ENCODE peak calls at places on chromosomes 2 and 18, in eight cellular contexts. One of them, this sample, is unnamed. For H3K9me3, the result is how much of the 10 kb centered on the place peaks cover.

GRCh38 chr2:10326151-10326616 is 23.5 kb downstream of the HPCAL1 start:
- DNase-seq in GM23248: no peak
- DNase-seq in A673: no peak
- DNase-seq in endodermal cell: peak
- DNase-seq in A549: no peak
- DNase-seq in naive thymus-derived CD4-positive, alpha-beta T cell: no peak
- DNase-seq in lung: no peak
- DNase-seq in spleen: no peak
- DNase-seq in this sample: no peak

GRCh38 chr2:6576312-6576711 is 289.4 kb downstream of the CMPK2 start:
- DNase-seq in naive thymus-derived CD4-positive, alpha-beta T cell: no peak
- DNase-seq in GM23248: peak
- DNase-seq in A673: no peak
- DNase-seq in endodermal cell: no peak
- DNase-seq in A549: no peak
- DNase-seq in spleen: no peak
- DNase-seq in lung: no peak
- DNase-seq in this sample: no peak

GRCh38 chr2:215028231-215028630 is 110.2 kb downstream of the ABCA12 start:
- DNase-seq in naive thymus-derived CD4-positive, alpha-beta T cell: no peak
- DNase-seq in GM23248: peak
- DNase-seq in A549: no peak
- DNase-seq in endodermal cell: no peak
- DNase-seq in lung: no peak
- DNase-seq in A673: no peak
- DNase-seq in spleen: no peak
- DNase-seq in this sample: no peak

GRCh38 chr18:53541924-53542323 is 682.5 kb downstream of the MBD2 start:
- DNase-seq in lung: no peak
- DNase-seq in naive thymus-derived CD4-positive, alpha-beta T cell: no peak
- DNase-seq in A549: no peak
- DNase-seq in spleen: no peak
- DNase-seq in GM23248: no peak
- DNase-seq in A673: peak
- DNase-seq in endodermal cell: no peak
- DNase-seq in this sample: no peak

GRCh38 chr2:35822716-35823115 is 532.9 kb upstream of the CRIM1 start:
- DNase-seq in naive thymus-derived CD4-positive, alpha-beta T cell: no peak
- DNase-seq in endodermal cell: peak
- DNase-seq in GM23248: no peak
- DNase-seq in A549: no peak
- DNase-seq in lung: no peak
- DNase-seq in A673: no peak
- DNase-seq in spleen: no peak
- DNase-seq in this sample: no peak

GRCh38 chr18:3213231-3214059 is 6.3 kb downstream of the MYOM1 start:
- DNase-seq in GM23248: no peak
- DNase-seq in endodermal cell: no peak
- DNase-seq in lung: no peak
- DNase-seq in naive thymus-derived CD4-positive, alpha-beta T cell: peak
- DNase-seq in spleen: no peak
- DNase-seq in A673: no peak
- DNase-seq in A549: no peak
- DNase-seq in this sample: no peak

GRCh38 chr2:193521523-193521922 is 1326.8 kb upstream of the TMEFF2 start:
- DNase-seq in naive thymus-derived CD4-positive, alpha-beta T cell: no peak
- DNase-seq in GM23248: no peak
- DNase-seq in A549: no peak
- DNase-seq in lung: no peak
- DNase-seq in endodermal cell: no peak
- DNase-seq in spleen: no peak
- DNase-seq in A673: no peak
- DNase-seq in this sample: no peak

GRCh38 chr2:178069551-178069950 is 3.0 kb downstream of the PDE11A start:
- DNase-seq in lung: no peak
- DNase-seq in endodermal cell: no peak
- DNase-seq in spleen: no peak
- DNase-seq in naive thymus-derived CD4-positive, alpha-beta T cell: no peak
- DNase-seq in A549: peak
- DNase-seq in GM23248: no peak
- DNase-seq in A673: no peak
- DNase-seq in this sample: no peak

GRCh38 chr2:191318037-191318728 is 73.0 kb downstream of the MYO1B start:
- DNase-seq in endodermal cell: no peak
- DNase-seq in lung: no peak
- DNase-seq in A549: no peak
- DNase-seq in A673: peak
- DNase-seq in spleen: no peak
- DNase-seq in naive thymus-derived CD4-positive, alpha-beta T cell: no peak
- DNase-seq in GM23248: peak
- DNase-seq in this sample: no peak

GRCh38 chr2:69086466-69086865 is 73.5 kb downstream of the ANTXR1 start:
- DNase-seq in A673: no peak
- DNase-seq in naive thymus-derived CD4-positive, alpha-beta T cell: no peak
- DNase-seq in GM23248: peak
- DNase-seq in A549: no peak
- DNase-seq in endodermal cell: no peak
- DNase-seq in spleen: no peak
- DNase-seq in lung: no peak
- DNase-seq in this sample: no peak

GRCh38 chr2:23249348-23249747 is 135.6 kb upstream of the KLHL29 start:
- DNase-seq in endodermal cell: no peak
- DNase-seq in naive thymus-derived CD4-positive, alpha-beta T cell: no peak
- DNase-seq in GM23248: peak
- DNase-seq in A549: no peak
- DNase-seq in spleen: no peak
- DNase-seq in A673: no peak
- DNase-seq in lung: no peak
- DNase-seq in this sample: no peak

GRCh38 chr2:237644059-237644703 is 16.8 kb downstream of the LRRFIP1 start:
- DNase-seq in endodermal cell: no peak
- DNase-seq in naive thymus-derived CD4-positive, alpha-beta T cell: no peak
- DNase-seq in spleen: no peak
- DNase-seq in GM23248: no peak
- DNase-seq in A673: no peak
- DNase-seq in lung: no peak
- DNase-seq in A549: no peak
- DNase-seq in this sample: no peak

GRCh38 chr2:237427807-237428506 is 14.0 kb upstream of the COL6A3 start:
- DNase-seq in spleen: no peak
- DNase-seq in A549: no peak
- DNase-seq in naive thymus-derived CD4-positive, alpha-beta T cell: no peak
- DNase-seq in GM23248: no peak
- DNase-seq in lung: no peak
- DNase-seq in A673: no peak
- DNase-seq in endodermal cell: no peak
- DNase-seq in this sample: peak

GRCh38 chr2:14524803-14525080 is 107.8 kb upstream of the LRATD1 start:
- DNase-seq in A673: no peak
- DNase-seq in naive thymus-derived CD4-positive, alpha-beta T cell: no peak
- DNase-seq in A549: no peak
- DNase-seq in endodermal cell: no peak
- DNase-seq in spleen: no peak
- DNase-seq in GM23248: peak
- DNase-seq in lung: no peak
- DNase-seq in this sample: no peak

GRCh38 chr2:113200236-113200635 is 26.5 kb downstream of the PSD4 start:
- DNase-seq in A549: peak
- DNase-seq in spleen: peak
- DNase-seq in A673: peak
- DNase-seq in naive thymus-derived CD4-positive, alpha-beta T cell: no peak
- DNase-seq in GM23248: no peak
- DNase-seq in endodermal cell: peak
- DNase-seq in lung: no peak
- DNase-seq in this sample: no peak

GRCh38 chr2:60565472-60565871 is 12.0 kb upstream of the BCL11A start:
- DNase-seq in GM23248: peak
- DNase-seq in spleen: no peak
- DNase-seq in naive thymus-derived CD4-positive, alpha-beta T cell: no peak
- DNase-seq in A673: peak
- DNase-seq in A549: peak
- DNase-seq in endodermal cell: no peak
- DNase-seq in lung: no peak
- DNase-seq in this sample: no peak

GRCh38 chr2:23940976-23941605 is 828 bp downstream of the UBXN2A start:
- DNase-seq in A673: peak
- DNase-seq in lung: no peak
- DNase-seq in A549: no peak
- DNase-seq in endodermal cell: no peak
- DNase-seq in spleen: no peak
- DNase-seq in GM23248: peak
- DNase-seq in naive thymus-derived CD4-positive, alpha-beta T cell: no peak
- DNase-seq in this sample: no peak

DNA sequence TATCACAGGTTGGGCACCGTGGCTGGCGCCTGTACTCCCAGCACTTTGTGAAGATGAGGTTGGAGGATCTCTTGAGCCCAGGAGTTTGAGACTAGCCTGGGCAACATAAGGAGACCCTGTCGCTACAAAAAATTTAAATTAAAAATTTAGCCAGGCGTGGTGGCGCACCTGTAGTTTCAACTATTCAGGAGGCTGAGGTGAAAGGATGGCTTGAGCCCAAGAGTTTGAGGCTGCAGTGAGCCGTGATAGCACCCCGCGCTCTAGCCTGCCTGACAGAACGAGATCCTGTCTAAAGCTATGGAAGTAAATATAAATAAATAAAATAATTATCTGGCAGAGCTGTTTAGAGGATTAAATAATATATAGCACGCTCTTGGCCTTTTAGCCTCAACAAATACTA is 1.4 kb upstream of the SH3RF3 start:
- DNase-seq in naive thymus-derived CD4-positive, alpha-beta T cell: no peak
- DNase-seq in lung: no peak
- DNase-seq in GM23248: no peak
- DNase-seq in A673: no peak
- DNase-seq in spleen: no peak
- DNase-seq in A549: no peak
- DNase-seq in endodermal cell: no peak
- DNase-seq in this sample: no peak
- H3K4me3 ChIP-seq in naive thymus-derived CD4-positive, alpha-beta T cell: peak
- H3K4me3 ChIP-seq in lung: no peak
- H3K4me3 ChIP-seq in GM23248: peak
- H3K4me3 ChIP-seq in A673: no peak
- H3K4me3 ChIP-seq in spleen: peak
- H3K4me3 ChIP-seq in A549: no peak
- H3K4me3 ChIP-seq in endodermal cell: no peak
- H3K4me3 ChIP-seq in this sample: no peak

GRCh38 chr18:79903071-79903635 is 48.3 kb downstream of the SLC66A2 start:
- DNase-seq in spleen: peak
- DNase-seq in A549: no peak
- DNase-seq in GM23248: no peak
- DNase-seq in endodermal cell: peak
- DNase-seq in A673: no peak
- DNase-seq in naive thymus-derived CD4-positive, alpha-beta T cell: no peak
- DNase-seq in lung: no peak
- DNase-seq in this sample: no peak
- H3K9me3 ChIP-seq in spleen: under half
- H3K9me3 ChIP-seq in A549: under half
- H3K9me3 ChIP-seq in GM23248: under half
- H3K9me3 ChIP-seq in endodermal cell: under half
- H3K9me3 ChIP-seq in A673: under half
- H3K9me3 ChIP-seq in naive thymus-derived CD4-positive, alpha-beta T cell: under half
- H3K9me3 ChIP-seq in lung: under half
- H3K9me3 ChIP-seq in this sample: under half

DNA sequence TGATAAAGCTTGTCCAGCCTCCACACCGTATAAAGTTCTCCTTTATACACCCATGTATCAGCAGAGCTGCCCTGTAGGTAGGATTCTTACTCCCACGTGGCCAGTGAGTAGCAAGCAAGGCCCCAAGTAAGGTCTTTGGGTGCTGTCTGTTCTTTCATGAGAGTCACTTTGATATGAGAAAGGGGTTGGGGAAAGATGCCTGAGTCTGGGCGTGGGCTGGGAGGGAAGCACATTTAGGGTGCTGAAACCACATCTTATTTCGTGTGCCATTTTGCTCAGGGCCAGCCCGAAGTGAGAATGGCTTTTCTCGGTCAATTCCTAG is 440 bp upstream of the ITPRIPL1 start:
- DNase-seq in naive thymus-derived CD4-positive, alpha-beta T cell: no peak
- DNase-seq in lung: no peak
- DNase-seq in A549: no peak
- DNase-seq in endodermal cell: no peak
- DNase-seq in spleen: no peak
- DNase-seq in GM23248: no peak
- DNase-seq in A673: no peak
- DNase-seq in this sample: peak
- H3K4me3 ChIP-seq in naive thymus-derived CD4-positive, alpha-beta T cell: peak
- H3K4me3 ChIP-seq in lung: no peak
- H3K4me3 ChIP-seq in A549: no peak
- H3K4me3 ChIP-seq in endodermal cell: peak
- H3K4me3 ChIP-seq in spleen: peak
- H3K4me3 ChIP-seq in GM23248: peak
- H3K4me3 ChIP-seq in A673: peak
- H3K4me3 ChIP-seq in this sample: peak

DNA sequence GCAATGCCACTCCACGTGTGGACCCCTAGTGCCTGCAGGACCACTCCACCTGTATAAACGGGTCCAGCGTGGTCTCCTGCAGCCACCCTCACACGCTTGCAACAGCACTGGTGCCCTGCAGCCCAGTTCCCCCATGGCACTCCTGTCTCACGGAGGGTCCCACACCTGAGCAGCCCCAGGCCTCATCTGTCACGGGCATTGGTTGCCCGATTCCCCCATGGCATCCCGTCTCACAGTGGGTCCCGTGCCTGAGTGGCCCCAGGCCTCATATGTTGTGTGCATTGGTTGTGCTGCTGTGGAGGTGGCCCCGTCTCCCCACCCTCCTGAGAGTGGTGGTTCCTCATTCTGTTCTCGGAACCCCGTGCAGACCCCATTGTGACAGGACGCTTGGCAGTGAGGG is 43.4 kb downstream of the CTDP1 start:
- DNase-seq in naive thymus-derived CD4-positive, alpha-beta T cell: no peak
- DNase-seq in A549: no peak
- DNase-seq in endodermal cell: no peak
- DNase-seq in lung: no peak
- DNase-seq in GM23248: no peak
- DNase-seq in A673: no peak
- DNase-seq in spleen: no peak
- DNase-seq in this sample: no peak
- H3K9me3 ChIP-seq in naive thymus-derived CD4-positive, alpha-beta T cell: under half
- H3K9me3 ChIP-seq in A549: under half
- H3K9me3 ChIP-seq in endodermal cell: under half
- H3K9me3 ChIP-seq in lung: under half
- H3K9me3 ChIP-seq in GM23248: under half
- H3K9me3 ChIP-seq in A673: under half
- H3K9me3 ChIP-seq in spleen: under half
- H3K9me3 ChIP-seq in this sample: under half

GRCh38 chr2:233124449-233125080 is 64.4 kb downstream of the INPP5D start:
- DNase-seq in endodermal cell: no peak
- DNase-seq in spleen: peak
- DNase-seq in A549: no peak
- DNase-seq in lung: no peak
- DNase-seq in naive thymus-derived CD4-positive, alpha-beta T cell: no peak
- DNase-seq in A673: no peak
- DNase-seq in GM23248: no peak
- DNase-seq in this sample: no peak
- H3K4me3 ChIP-seq in endodermal cell: no peak
- H3K4me3 ChIP-seq in spleen: no peak
- H3K4me3 ChIP-seq in A549: no peak
- H3K4me3 ChIP-seq in lung: no peak
- H3K4me3 ChIP-seq in naive thymus-derived CD4-positive, alpha-beta T cell: no peak
- H3K4me3 ChIP-seq in A673: no peak
- H3K4me3 ChIP-seq in GM23248: no peak
- H3K4me3 ChIP-seq in this sample: no peak